ENCODE peak calls at places on chromosomes 7 and 10, in seven cellular contexts. One of them, this sample, is unnamed. For H3K36me3 and H3K4me1, the result is how much of the 10 kb centered on the place peaks cover.

GRCh38 chr7:18429547-18429946 is 66.0 kb upstream of the HDAC9 start:
- DNase-seq in astrocyte: peak
- DNase-seq in effector memory CD4-positive, alpha-beta T cell: no peak
- DNase-seq in right lobe of liver: no peak
- DNase-seq in IMR-90: peak
- DNase-seq in MM.1S: no peak
- DNase-seq in DND-41: no peak
- DNase-seq in this sample: no peak

GRCh38 chr7:137146552-137146961 is 197.0 kb downstream of the PTN start:
- DNase-seq in astrocyte: peak
- DNase-seq in effector memory CD4-positive, alpha-beta T cell: no peak
- DNase-seq in right lobe of liver: no peak
- DNase-seq in IMR-90: peak
- DNase-seq in MM.1S: no peak
- DNase-seq in DND-41: no peak
- DNase-seq in this sample: no peak

GRCh38 chr10:12539350-12540164 is 190.2 kb downstream of the CAMK1D start:
- DNase-seq in astrocyte: no peak
- DNase-seq in effector memory CD4-positive, alpha-beta T cell: no peak
- DNase-seq in right lobe of liver: peak
- DNase-seq in IMR-90: no peak
- DNase-seq in MM.1S: no peak
- DNase-seq in DND-41: no peak
- DNase-seq in this sample: no peak

GRCh38 chr7:147096629-147097028 is 980.0 kb downstream of the CNTNAP2 start:
- DNase-seq in astrocyte: no peak
- DNase-seq in effector memory CD4-positive, alpha-beta T cell: no peak
- DNase-seq in right lobe of liver: no peak
- DNase-seq in IMR-90: no peak
- DNase-seq in MM.1S: no peak
- DNase-seq in DND-41: no peak
- DNase-seq in this sample: no peak

GRCh38 chr7:76282344-76283253 is 19.9 kb upstream of the HSPB1 start:
- DNase-seq in astrocyte: no peak
- DNase-seq in effector memory CD4-positive, alpha-beta T cell: peak
- DNase-seq in right lobe of liver: no peak
- DNase-seq in IMR-90: no peak
- DNase-seq in MM.1S: no peak
- DNase-seq in DND-41: no peak
- DNase-seq in this sample: peak

GRCh38 chr10:104928733-104929132 is 287.6 kb downstream of the SORCS3 start:
- DNase-seq in astrocyte: peak
- DNase-seq in effector memory CD4-positive, alpha-beta T cell: no peak
- DNase-seq in right lobe of liver: no peak
- DNase-seq in IMR-90: no peak
- DNase-seq in MM.1S: no peak
- DNase-seq in DND-41: no peak
- DNase-seq in this sample: no peak

GRCh38 chr10:112622786-112623185 is 175.8 kb downstream of the VTI1A start:
- DNase-seq in astrocyte: peak
- DNase-seq in effector memory CD4-positive, alpha-beta T cell: no peak
- DNase-seq in right lobe of liver: no peak
- DNase-seq in IMR-90: peak
- DNase-seq in MM.1S: no peak
- DNase-seq in DND-41: no peak
- DNase-seq in this sample: no peak

GRCh38 chr10:32155075-32155516 is 98.9 kb upstream of the KIF5B start:
- DNase-seq in astrocyte: peak
- DNase-seq in effector memory CD4-positive, alpha-beta T cell: no peak
- DNase-seq in right lobe of liver: no peak
- DNase-seq in IMR-90: peak
- DNase-seq in MM.1S: no peak
- DNase-seq in DND-41: no peak
- DNase-seq in this sample: no peak

GRCh38 chr10:96359616-96360015 is 814 bp upstream of the OPALIN start:
- DNase-seq in astrocyte: no peak
- DNase-seq in effector memory CD4-positive, alpha-beta T cell: no peak
- DNase-seq in right lobe of liver: no peak
- DNase-seq in IMR-90: no peak
- DNase-seq in MM.1S: no peak
- DNase-seq in DND-41: no peak
- DNase-seq in this sample: no peak

GRCh38 chr7:92508949-92509348 is 19.4 kb downstream of the PEX1 start:
- DNase-seq in astrocyte: no peak
- DNase-seq in effector memory CD4-positive, alpha-beta T cell: no peak
- DNase-seq in right lobe of liver: no peak
- DNase-seq in IMR-90: no peak
- DNase-seq in MM.1S: no peak
- DNase-seq in DND-41: no peak
- DNase-seq in this sample: no peak

GRCh38 chr10:117549100-117549499 is 6.6 kb downstream of the EMX2 start:
- DNase-seq in astrocyte: no peak
- DNase-seq in effector memory CD4-positive, alpha-beta T cell: no peak
- DNase-seq in right lobe of liver: no peak
- DNase-seq in IMR-90: no peak
- DNase-seq in MM.1S: no peak
- DNase-seq in DND-41: no peak
- DNase-seq in this sample: no peak

GRCh38 chr10:44398747-44399477 is 14.0 kb upstream of the CXCL12 start:
- DNase-seq in astrocyte: no peak
- DNase-seq in effector memory CD4-positive, alpha-beta T cell: no peak
- DNase-seq in right lobe of liver: no peak
- DNase-seq in IMR-90: no peak
- DNase-seq in MM.1S: no peak
- DNase-seq in DND-41: no peak
- DNase-seq in this sample: no peak

GRCh38 chr7:112138938-112139337 is 67.3 kb downstream of the DOCK4 start:
- DNase-seq in astrocyte: no peak
- DNase-seq in effector memory CD4-positive, alpha-beta T cell: no peak
- DNase-seq in right lobe of liver: no peak
- DNase-seq in IMR-90: no peak
- DNase-seq in MM.1S: no peak
- DNase-seq in DND-41: no peak
- DNase-seq in this sample: no peak

GRCh38 chr7:139659922-139660316 is 117.9 kb downstream of the HIPK2 start:
- DNase-seq in astrocyte: no peak
- DNase-seq in effector memory CD4-positive, alpha-beta T cell: no peak
- DNase-seq in right lobe of liver: peak
- DNase-seq in IMR-90: no peak
- DNase-seq in MM.1S: no peak
- DNase-seq in DND-41: no peak
- DNase-seq in this sample: no peak

GRCh38 chr10:113992601-113993011 is 51.1 kb upstream of the ADRB1 start:
- DNase-seq in astrocyte: no peak
- DNase-seq in effector memory CD4-positive, alpha-beta T cell: no peak
- DNase-seq in right lobe of liver: peak
- DNase-seq in IMR-90: no peak
- DNase-seq in MM.1S: no peak
- DNase-seq in DND-41: no peak
- DNase-seq in this sample: no peak

GRCh38 chr7:73972614-73973013 is 55.4 kb upstream of the ELN start:
- DNase-seq in astrocyte: no peak
- DNase-seq in effector memory CD4-positive, alpha-beta T cell: no peak
- DNase-seq in right lobe of liver: peak
- DNase-seq in IMR-90: no peak
- DNase-seq in MM.1S: no peak
- DNase-seq in DND-41: no peak
- DNase-seq in this sample: no peak

GRCh38 chr10:33883881-33884280 is 549.4 kb upstream of the NRP1 start:
- DNase-seq in astrocyte: no peak
- DNase-seq in effector memory CD4-positive, alpha-beta T cell: no peak
- DNase-seq in right lobe of liver: no peak
- DNase-seq in IMR-90: no peak
- DNase-seq in MM.1S: no peak
- DNase-seq in DND-41: no peak
- DNase-seq in this sample: no peak

GRCh38 chr7:77727527-77727926 is 31.3 kb downstream of the RSBN1L start:
- DNase-seq in astrocyte: no peak
- DNase-seq in effector memory CD4-positive, alpha-beta T cell: no peak
- DNase-seq in right lobe of liver: no peak
- DNase-seq in IMR-90: no peak
- DNase-seq in MM.1S: no peak
- DNase-seq in DND-41: no peak
- DNase-seq in this sample: no peak

GRCh38 chr7:128959296-128959695 is 21.6 kb downstream of the IRF5 start:
- DNase-seq in astrocyte: no peak
- DNase-seq in effector memory CD4-positive, alpha-beta T cell: no peak
- DNase-seq in right lobe of liver: no peak
- DNase-seq in IMR-90: no peak
- DNase-seq in MM.1S: no peak
- DNase-seq in DND-41: no peak
- DNase-seq in this sample: no peak
- H3K36me3 ChIP-seq in astrocyte: under half
- H3K36me3 ChIP-seq in effector memory CD4-positive, alpha-beta T cell: under half
- H3K36me3 ChIP-seq in right lobe of liver: under half
- H3K36me3 ChIP-seq in IMR-90: under half
- H3K36me3 ChIP-seq in MM.1S: under half
- H3K36me3 ChIP-seq in DND-41: half or more
- H3K36me3 ChIP-seq in this sample: under half

GRCh38 chr10:125087191-125087896 is 73.0 kb downstream of the CTBP2 start:
- DNase-seq in astrocyte: no peak
- DNase-seq in effector memory CD4-positive, alpha-beta T cell: no peak
- DNase-seq in right lobe of liver: no peak
- DNase-seq in IMR-90: no peak
- DNase-seq in MM.1S: no peak
- DNase-seq in DND-41: no peak
- DNase-seq in this sample: no peak
- H3K4me1 ChIP-seq in astrocyte: under half
- H3K4me1 ChIP-seq in effector memory CD4-positive, alpha-beta T cell: under half
- H3K4me1 ChIP-seq in right lobe of liver: under half
- H3K4me1 ChIP-seq in IMR-90: under half
- H3K4me1 ChIP-seq in MM.1S: under half
- H3K4me1 ChIP-seq in DND-41: under half
- H3K4me1 ChIP-seq in this sample: under half

GRCh38 chr10:5895365-5895764 is 5.3 kb downstream of the FBH1 start:
- DNase-seq in astrocyte: no peak
- DNase-seq in effector memory CD4-positive, alpha-beta T cell: no peak
- DNase-seq in right lobe of liver: no peak
- DNase-seq in IMR-90: no peak
- DNase-seq in MM.1S: peak
- DNase-seq in DND-41: no peak
- DNase-seq in this sample: no peak
- H3K36me3 ChIP-seq in astrocyte: under half
- H3K36me3 ChIP-seq in effector memory CD4-positive, alpha-beta T cell: under half
- H3K36me3 ChIP-seq in right lobe of liver: under half
- H3K36me3 ChIP-seq in IMR-90: under half
- H3K36me3 ChIP-seq in MM.1S: under half
- H3K36me3 ChIP-seq in DND-41: under half
- H3K36me3 ChIP-seq in this sample: under half

GRCh38 chr10:89003344-89003743 is 12.7 kb downstream of the FAS start:
- DNase-seq in astrocyte: no peak
- DNase-seq in effector memory CD4-positive, alpha-beta T cell: no peak
- DNase-seq in right lobe of liver: no peak
- DNase-seq in IMR-90: peak
- DNase-seq in MM.1S: no peak
- DNase-seq in DND-41: no peak
- DNase-seq in this sample: no peak
- H3K4me1 ChIP-seq in astrocyte: under half
- H3K4me1 ChIP-seq in effector memory CD4-positive, alpha-beta T cell: under half
- H3K4me1 ChIP-seq in right lobe of liver: under half
- H3K4me1 ChIP-seq in IMR-90: under half
- H3K4me1 ChIP-seq in MM.1S: under half
- H3K4me1 ChIP-seq in DND-41: under half
- H3K4me1 ChIP-seq in this sample: under half

GRCh38 chr10:131011936-131012640 is 299.4 kb downstream of the TCERG1L start:
- DNase-seq in astrocyte: no peak
- DNase-seq in effector memory CD4-positive, alpha-beta T cell: no peak
- DNase-seq in right lobe of liver: peak
- DNase-seq in IMR-90: no peak
- DNase-seq in MM.1S: no peak
- DNase-seq in DND-41: no peak
- DNase-seq in this sample: no peak
- H3K36me3 ChIP-seq in astrocyte: under half
- H3K36me3 ChIP-seq in effector memory CD4-positive, alpha-beta T cell: under half
- H3K36me3 ChIP-seq in right lobe of liver: under half
- H3K36me3 ChIP-seq in IMR-90: under half
- H3K36me3 ChIP-seq in MM.1S: under half
- H3K36me3 ChIP-seq in DND-41: under half
- H3K36me3 ChIP-seq in this sample: under half

DNA sequence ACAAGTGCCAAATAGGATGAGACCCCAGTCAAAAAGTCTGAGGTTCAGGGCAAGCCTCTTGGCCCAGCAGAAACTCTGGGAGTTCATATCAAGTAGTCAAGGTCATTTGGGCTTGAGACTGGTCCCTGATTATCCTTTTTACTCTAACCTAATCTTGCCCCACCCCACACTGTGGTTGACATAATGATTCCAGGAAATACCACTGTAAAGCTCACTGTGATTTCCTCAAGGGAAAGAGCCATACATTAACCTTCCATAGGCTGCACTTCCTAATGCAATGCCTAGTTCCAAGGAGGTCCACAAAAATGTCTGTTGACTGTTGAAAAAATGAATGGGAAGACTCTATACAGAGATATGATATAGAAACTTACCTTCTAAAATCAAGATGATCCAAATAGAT is 52.9 kb upstream of the CHCHD3 start:
- DNase-seq in astrocyte: no peak
- DNase-seq in effector memory CD4-positive, alpha-beta T cell: no peak
- DNase-seq in right lobe of liver: no peak
- DNase-seq in IMR-90: no peak
- DNase-seq in MM.1S: no peak
- DNase-seq in DND-41: no peak
- DNase-seq in this sample: no peak
- H3K4me1 ChIP-seq in astrocyte: under half
- H3K4me1 ChIP-seq in effector memory CD4-positive, alpha-beta T cell: under half
- H3K4me1 ChIP-seq in right lobe of liver: under half
- H3K4me1 ChIP-seq in IMR-90: under half
- H3K4me1 ChIP-seq in MM.1S: under half
- H3K4me1 ChIP-seq in DND-41: under half
- H3K4me1 ChIP-seq in this sample: under half

DNA sequence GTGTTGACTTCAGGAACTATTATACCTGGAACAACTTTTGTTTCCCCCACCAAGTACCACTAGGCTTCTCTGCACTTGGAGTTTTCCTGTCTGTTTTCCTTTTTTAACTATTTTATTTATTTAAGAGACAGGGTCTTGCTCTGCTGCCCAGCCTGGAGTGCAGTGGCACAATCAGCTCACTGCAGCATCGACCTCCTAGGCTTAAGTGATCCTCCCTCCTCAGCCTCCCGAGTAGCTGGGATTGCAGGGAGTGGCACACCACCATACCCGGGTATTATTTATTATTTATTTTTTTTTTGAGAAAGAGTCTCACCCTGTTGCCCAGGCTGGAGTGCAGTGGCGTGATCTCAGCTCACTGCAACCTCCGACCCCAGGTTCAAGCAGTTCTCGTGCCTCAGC is 2.1 kb upstream of the GIGYF1 start:
- DNase-seq in astrocyte: no peak
- DNase-seq in effector memory CD4-positive, alpha-beta T cell: no peak
- DNase-seq in right lobe of liver: no peak
- DNase-seq in IMR-90: no peak
- DNase-seq in MM.1S: no peak
- DNase-seq in DND-41: no peak
- DNase-seq in this sample: no peak
- H3K36me3 ChIP-seq in astrocyte: under half
- H3K36me3 ChIP-seq in effector memory CD4-positive, alpha-beta T cell: under half
- H3K36me3 ChIP-seq in right lobe of liver: under half
- H3K36me3 ChIP-seq in IMR-90: under half
- H3K36me3 ChIP-seq in MM.1S: under half
- H3K36me3 ChIP-seq in DND-41: under half
- H3K36me3 ChIP-seq in this sample: under half

This sample was measured in CD8-positive, alpha-beta memory T cell.